ENCODE peak calls at places on chromosomes 7 and 10, in nine cellular contexts. V, U, X, O, B, M, K, Z and Q are unnamed samples.

GRCh38 chr10:82660205-82660604 is 785.2 kb downstream of the NRG3 start:
- DNase-seq in V (no peak), U (no peak), X (no peak), O (no peak), B (no peak), M (no peak), K (no peak), Z (no peak), Q (no peak)

GRCh38 chr10:107740962-107741690 is 576.6 kb upstream of the SORCS1 start:
- DNase-seq in V (no peak), U (no peak), X (peak), O (no peak), B (no peak), M (no peak), K (peak), Z (no peak), Q (no peak)

GRCh38 chr7:50310361-50310760 is 5.8 kb downstream of the IKZF1 start:
- DNase-seq in V (no peak), U (no peak), X (no peak), O (no peak), B (no peak), M (no peak), K (no peak), Z (no peak), Q (no peak)

GRCh38 chr10:12348341-12348869 is 942 bp upstream of the CAMK1D start:
- DNase-seq in V (no peak), U (no peak), X (no peak), O (no peak), B (no peak), M (no peak), K (no peak), Z (no peak), Q (no peak)

GRCh38 chr7:2444476-2444875 is 31.7 kb downstream of the GRIFIN start:
- DNase-seq in V (no peak), U (no peak), X (peak), O (no peak), B (no peak), M (peak), K (peak), Z (no peak), Q (no peak)

GRCh38 chr7:4739528-4739992 is 35.9 kb upstream of the AP5Z1 start:
- DNase-seq in V (no peak), U (no peak), X (peak), O (no peak), B (no peak), M (no peak), K (no peak), Z (peak), Q (no peak)

GRCh38 chr7:135745702-135746312 is 2.8 kb downstream of the FAM180A start:
- DNase-seq in V (peak), U (no peak), X (peak), O (no peak), B (no peak), M (peak), K (peak), Z (peak), Q (no peak)

GRCh38 chr10:14403846-14404623 is 73.3 kb upstream of the FRMD4A start:
- DNase-seq in V (no peak), U (no peak), X (no peak), O (no peak), B (no peak), M (no peak), K (no peak), Z (no peak), Q (no peak)

GRCh38 chr10:4947635-4948596 is 15.3 kb upstream of the AKR1C1 start:
- DNase-seq in V (peak), U (no peak), X (peak), O (no peak), B (no peak), M (no peak), K (peak), Z (peak), Q (no peak)

GRCh38 chr7:70208236-70209063 is 610.2 kb downstream of the AUTS2 start:
- DNase-seq in V (no peak), U (no peak), X (no peak), O (no peak), B (no peak), M (no peak), K (no peak), Z (no peak), Q (no peak)

GRCh38 chr7:44267719-44268413 is 57.5 kb downstream of the CAMK2B start:
- DNase-seq in V (no peak), U (no peak), X (no peak), O (no peak), B (no peak), M (no peak), K (no peak), Z (no peak), Q (peak)

GRCh38 chr7:114900127-114900526 is 21.8 kb upstream of the MDFIC start:
- DNase-seq in V (no peak), U (no peak), X (no peak), O (no peak), B (no peak), M (no peak), K (no peak), Z (no peak), Q (no peak)

GRCh38 chr10:43042503-43043341 is 34.1 kb upstream of the RET start:
- DNase-seq in V (no peak), U (no peak), X (no peak), O (no peak), B (no peak), M (no peak), K (no peak), Z (no peak), Q (no peak)

GRCh38 chr7:49766966-49767365 is 6.5 kb upstream of the VWC2 start:
- DNase-seq in V (no peak), U (no peak), X (no peak), O (no peak), B (peak), M (no peak), K (no peak), Z (no peak), Q (no peak)

DNA sequence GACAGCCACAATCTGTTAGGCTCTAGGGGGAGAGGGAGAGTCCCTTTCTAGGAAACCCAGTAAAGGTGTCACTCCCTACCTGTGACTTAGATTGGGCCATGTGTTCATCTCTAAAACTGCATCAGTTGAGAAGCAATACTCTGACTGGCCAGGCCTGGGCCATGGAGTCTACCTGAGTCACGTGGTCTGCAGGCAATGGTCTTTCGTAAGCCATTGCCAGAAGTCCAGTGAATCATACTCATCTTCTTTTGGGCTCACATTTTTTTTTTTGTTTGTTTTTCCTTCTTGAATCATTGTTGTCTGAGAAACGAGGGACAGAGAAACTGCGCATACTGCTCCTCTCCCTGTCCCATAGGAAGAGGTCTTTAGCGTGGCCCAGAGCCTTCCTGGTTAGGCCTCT is 215.6 kb downstream of the CCSER2 start:
- DNase-seq in V (peak), U (no peak), X (peak), O (no peak), B (no peak), M (no peak), K (no peak), Z (no peak), Q (no peak)
- TF ChIP-seq CTCF in V (no peak), U (no peak), X (no peak), O (no peak), B (no peak), M (no peak), K (no peak), Z (no peak), Q (no peak)

GRCh38 chr7:26278769-26279168 is 12.9 kb upstream of the SNX10 start:
- DNase-seq in V (peak), U (no peak), X (no peak), O (no peak), B (no peak), M (no peak), K (no peak), Z (no peak), Q (no peak)
- TF ChIP-seq CTCF in V (peak), U (peak), X (no peak), O (no peak), B (peak), M (no peak), K (no peak), Z (no peak), Q (no peak)

GRCh38 chr7:36415104-36415503 is 25.4 kb downstream of the ANLN start:
- DNase-seq in V (no peak), U (no peak), X (no peak), O (no peak), B (no peak), M (no peak), K (no peak), Z (no peak), Q (no peak)
- TF ChIP-seq CTCF in V (no peak), U (no peak), X (no peak), O (no peak), B (no peak), M (no peak), K (no peak), Z (no peak), Q (no peak)

GRCh38 chr7:15524077-15524476 is 37.7 kb downstream of the AGMO start:
- DNase-seq in V (no peak), U (no peak), X (no peak), O (no peak), B (no peak), M (no peak), K (no peak), Z (no peak), Q (no peak)
- TF ChIP-seq CTCF in V (no peak), U (no peak), X (no peak), O (no peak), B (no peak), M (no peak), K (no peak), Z (no peak), Q (no peak)

DNA sequence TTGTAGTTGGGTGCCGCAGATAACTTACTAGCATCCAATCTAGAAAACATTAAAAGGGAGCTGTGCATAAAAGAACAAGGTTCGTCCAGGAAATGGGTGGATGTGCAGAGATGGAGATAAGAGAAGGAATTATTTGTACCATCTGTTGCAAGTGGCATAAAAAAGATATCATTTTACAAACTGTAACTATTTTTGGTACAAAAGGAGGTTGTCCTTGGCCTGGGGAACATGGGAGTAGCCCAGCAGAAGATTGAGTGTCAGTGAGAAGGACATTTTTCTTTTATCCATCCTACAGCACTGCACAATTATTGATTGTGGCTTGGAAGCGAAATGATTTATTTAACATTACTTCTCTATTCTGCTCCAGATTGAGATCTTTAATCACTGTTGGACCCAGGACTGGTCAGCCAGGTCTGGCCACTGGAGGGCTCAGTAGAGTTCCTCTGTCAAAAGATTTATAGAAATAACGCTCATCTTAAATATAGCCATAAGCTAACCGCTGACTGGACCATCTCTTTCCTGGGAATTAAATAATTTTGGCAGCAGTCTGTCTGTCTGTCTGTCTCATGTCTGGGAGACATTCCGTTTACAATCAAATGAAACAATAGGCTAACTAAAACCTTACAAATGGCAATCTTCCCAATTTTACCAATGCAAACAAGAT is 254.1 kb downstream of the KIAA1217 start:
- DNase-seq in V (no peak), U (no peak), X (no peak), O (no peak), B (no peak), M (no peak), K (no peak), Z (no peak), Q (no peak)
- TF ChIP-seq CTCF in V (no peak), U (peak), X (peak), O (peak), B (no peak), M (peak), K (peak), Z (no peak), Q (no peak)

GRCh38 chr7:149598721-149599308 is 101.2 kb upstream of the ZNF746 start:
- DNase-seq in V (peak), U (no peak), X (peak), O (no peak), B (no peak), M (no peak), K (peak), Z (no peak), Q (no peak)
- TF ChIP-seq CTCF in V (no peak), U (peak), X (peak), O (peak), B (peak), M (peak), K (peak), Z (no peak), Q (peak)

GRCh38 chr7:131027287-131027773 is 293.3 kb upstream of the KLF14 start:
- DNase-seq in V (no peak), U (no peak), X (peak), O (no peak), B (no peak), M (peak), K (peak), Z (no peak), Q (no peak)
- TF ChIP-seq CTCF in V (no peak), U (no peak), X (no peak), O (no peak), B (no peak), M (no peak), K (no peak), Z (no peak), Q (no peak)

DNA sequence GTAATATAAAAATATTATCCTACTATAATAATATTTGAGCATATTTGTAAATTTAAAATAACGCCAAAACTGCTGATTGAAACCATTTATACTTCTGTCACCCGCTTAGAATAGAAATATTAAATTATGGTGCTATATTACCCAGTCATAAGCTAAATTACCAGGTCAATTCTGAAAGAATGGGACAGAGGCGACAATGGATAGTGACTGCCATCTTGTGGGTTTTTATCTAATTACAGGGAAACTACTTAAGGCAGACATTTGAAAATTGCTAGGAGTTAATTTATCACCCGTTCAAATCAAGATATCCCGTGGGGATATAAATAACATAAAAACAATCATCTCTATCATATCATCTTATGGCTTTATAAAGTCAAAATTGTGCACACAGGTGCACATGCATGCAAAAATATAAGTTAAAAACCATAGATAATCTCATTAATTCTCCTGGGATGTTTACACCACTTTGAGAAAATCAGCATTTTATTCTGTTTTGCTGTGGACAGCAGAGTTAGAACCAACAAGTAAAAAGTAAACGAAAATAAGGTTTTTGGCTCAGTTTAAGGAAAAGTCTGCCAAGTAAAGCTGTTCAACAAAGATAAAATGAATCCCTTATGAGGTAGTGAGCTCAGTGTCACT is 41.3 kb upstream of the HPSE2 start:
- DNase-seq in V (peak), U (no peak), X (peak), O (no peak), B (no peak), M (no peak), K (peak), Z (no peak), Q (no peak)
- TF ChIP-seq CTCF in V (peak), U (peak), X (peak), O (peak), B (peak), M (no peak), K (peak), Z (no peak), Q (peak)

DNA sequence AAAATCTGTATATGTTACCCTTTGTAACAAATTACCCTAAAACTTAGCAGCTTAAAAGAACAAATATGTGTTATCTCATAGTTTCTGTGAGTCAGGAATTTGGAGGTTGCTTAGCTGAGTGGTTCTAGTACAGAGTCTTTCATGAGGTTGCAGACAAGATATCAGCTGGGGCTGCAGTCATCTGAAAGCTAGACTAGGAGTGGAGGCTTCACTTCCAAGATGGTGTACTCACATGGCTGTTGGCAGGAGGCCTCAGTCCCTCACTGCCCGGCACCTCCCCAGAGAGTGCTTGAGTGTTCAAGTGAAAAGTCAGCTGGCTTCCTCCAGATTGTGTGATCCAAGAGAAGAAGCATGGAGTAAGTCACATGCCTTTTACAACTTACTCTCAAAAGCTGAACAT is 16.9 kb upstream of the GGCT start:
- DNase-seq in V (no peak), U (no peak), X (peak), O (no peak), B (no peak), M (peak), K (peak), Z (peak), Q (no peak)
- TF ChIP-seq CTCF in V (no peak), U (no peak), X (no peak), O (no peak), B (no peak), M (no peak), K (no peak), Z (no peak), Q (no peak)

GRCh38 chr7:54080971-54081370 is 461.2 kb upstream of the VSTM2A start:
- DNase-seq in V (no peak), U (no peak), X (no peak), O (no peak), B (no peak), M (no peak), K (no peak), Z (no peak), Q (no peak)
- TF ChIP-seq CTCF in V (no peak), U (no peak), X (no peak), O (no peak), B (no peak), M (no peak), K (no peak), Z (no peak), Q (no peak)